ENCODE peak calls at places on chromosomes 4 and X, in six cellular contexts. S, X, U, Y, T and D are unnamed samples.

GRCh38 chr4:94578195-94578594 is 126.5 kb downstream of the PDLIM5 start:
- DNase-seq in S (no peak), X (no peak), U (no peak), Y (no peak), T (no peak), D (no peak)

GRCh38 chr4:101008503-101008902 is 338.8 kb downstream of the PPP3CA start:
- DNase-seq in S (no peak), X (no peak), U (no peak), Y (peak), T (no peak), D (no peak)

GRCh38 chr4:119028296-119028695 is 107.3 kb upstream of the MYOZ2 start:
- DNase-seq in S (no peak), X (no peak), U (no peak), Y (no peak), T (no peak), D (no peak)

GRCh38 chr4:158776106-158776505 is 7.3 kb downstream of the FNIP2 start:
- DNase-seq in S (no peak), X (no peak), U (no peak), Y (no peak), T (no peak), D (no peak)

GRCh38 chr4:67593741-67594175 is 35.2 kb downstream of the STAP1 start:
- DNase-seq in S (no peak), X (no peak), U (no peak), Y (no peak), T (no peak), D (no peak)

GRCh38 chr4:95835672-95836071 is 4.2 kb upstream of the PDHA2 start:
- DNase-seq in S (no peak), X (no peak), U (no peak), Y (peak), T (no peak), D (no peak)

GRCh38 chrX:17860179-17860780 is 818 bp downstream of the RAI2 start:
- DNase-seq in S (no peak), X (no peak), U (no peak), Y (no peak), T (no peak), D (no peak)

GRCh38 chr4:182698212-182698611 is 219.0 kb downstream of the DCTD start:
- DNase-seq in S (no peak), X (no peak), U (no peak), Y (no peak), T (no peak), D (no peak)

GRCh38 chr4:7767526-7767925 is 172.1 kb downstream of the AFAP1 start:
- DNase-seq in S (peak), X (no peak), U (peak), Y (no peak), T (no peak), D (no peak)

GRCh38 chr4:7766661-7767345 is 172.9 kb downstream of the AFAP1 start:
- DNase-seq in S (peak), X (no peak), U (peak), Y (no peak), T (no peak), D (no peak)

GRCh38 chr4:7764466-7764865 is 175.2 kb downstream of the AFAP1 start:
- DNase-seq in S (no peak), X (no peak), U (no peak), Y (no peak), T (no peak), D (no peak)

GRCh38 chr4:7766086-7766485 is 173.6 kb downstream of the AFAP1 start:
- DNase-seq in S (peak), X (no peak), U (peak), Y (no peak), T (no peak), D (no peak)

GRCh38 chr4:7765676-7766075 is 174.0 kb downstream of the AFAP1 start:
- DNase-seq in S (peak), X (no peak), U (peak), Y (no peak), T (no peak), D (no peak)
- H3K27ac ChIP-seq in S (no peak), X (no peak), U (no peak), Y (no peak), T (no peak), D (no peak)

DNA sequence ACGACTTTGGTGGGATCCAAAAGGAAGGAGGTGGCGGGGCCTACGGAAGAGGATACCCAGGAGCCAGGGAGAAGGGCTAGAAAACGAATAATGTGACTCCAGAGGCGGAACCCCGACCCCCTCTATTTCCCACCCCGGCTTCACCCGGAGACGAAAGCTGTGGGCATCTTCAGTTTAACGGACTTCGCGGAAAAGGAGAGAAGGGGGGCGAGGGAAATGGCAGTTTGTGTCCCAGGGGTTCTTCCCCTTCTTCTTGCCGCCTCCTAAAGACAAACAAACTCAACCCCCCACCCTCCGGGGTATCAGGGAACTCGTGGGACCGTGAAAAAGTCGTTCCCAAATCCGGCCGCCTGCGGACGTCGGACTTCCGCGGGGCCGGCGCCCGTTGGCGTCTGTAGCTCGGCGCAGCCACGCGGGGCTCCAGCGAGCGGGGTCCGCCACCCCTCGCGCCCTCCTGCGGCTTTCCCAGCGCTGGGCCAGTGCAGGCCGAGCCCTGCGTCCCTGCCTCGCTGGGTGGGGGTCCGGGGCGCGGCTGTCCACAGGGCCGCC is 3.6 kb upstream of the LEF1 start:
- DNase-seq in S (no peak), X (no peak), U (no peak), Y (no peak), T (no peak), D (no peak)
- H3K27ac ChIP-seq in S (no peak), X (peak), U (no peak), Y (no peak), T (peak), D (peak)

GRCh38 chr4:168864831-168865541 is 145.1 kb downstream of the CBR4 start:
- DNase-seq in S (no peak), X (no peak), U (no peak), Y (no peak), T (no peak), D (no peak)
- H3K27ac ChIP-seq in S (no peak), X (no peak), U (peak), Y (no peak), T (peak), D (no peak)

GRCh38 chr4:162894387-162894786 is 272.3 kb downstream of the NAF1 start:
- DNase-seq in S (no peak), X (no peak), U (no peak), Y (no peak), T (no peak), D (no peak)
- H3K27ac ChIP-seq in S (no peak), X (no peak), U (no peak), Y (no peak), T (no peak), D (no peak)

DNA sequence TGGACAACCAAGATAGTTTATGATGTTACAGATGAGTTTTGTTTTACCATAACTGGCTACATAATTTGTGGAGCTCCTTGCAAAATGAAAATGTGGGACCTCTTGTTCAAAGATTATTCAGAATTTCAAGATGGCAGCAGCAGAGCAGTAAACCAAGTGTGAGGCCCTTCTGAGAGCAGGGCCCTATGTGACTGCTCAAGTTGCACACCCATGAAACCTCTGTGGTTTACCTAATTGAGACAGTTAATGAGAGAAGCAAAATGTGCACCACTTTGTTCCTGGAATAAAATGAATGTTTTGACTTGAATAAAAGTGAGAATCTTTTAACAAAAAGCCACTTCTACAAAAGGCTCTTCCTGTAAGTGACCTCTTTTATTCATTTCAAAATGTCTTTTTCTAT is 519.2 kb downstream of the RPA4 start:
- DNase-seq in S (no peak), X (no peak), U (no peak), Y (no peak), T (no peak), D (no peak)
- H3K27ac ChIP-seq in S (no peak), X (no peak), U (no peak), Y (no peak), T (no peak), D (no peak)